ENCODE peak calls at places on chromosomes 12 and 14, in ten cellular contexts. X, N, K, D, Y, T, C, J, P and V are unnamed samples.
A peak's percentile ranks its signal among the peaks of the same experiment; 100 is the strongest.

GRCh38 chr12:121005346-121005815 is 10.9 kb downstream of the C12orf43 start:
- DNase-seq in X (no peak), N (no peak), K (peak; percentile 77), D (peak; percentile 46), Y (peak; percentile 66), T (peak; percentile 59), C (no peak), J (peak; percentile 28), P (peak; percentile 39), V (no peak)

GRCh38 chr12:116346222-116346621 is 68.7 kb upstream of the MED13L start:
- DNase-seq in X (peak; percentile 33), N (no peak), K (no peak), D (no peak), Y (no peak), T (no peak), C (no peak), J (no peak), P (no peak), V (no peak)

GRCh38 chr14:58663494-58664111 is 25.8 kb downstream of the DACT1 start:
- DNase-seq in X (no peak), N (no peak), K (no peak), D (no peak), Y (peak; percentile 56), T (no peak), C (no peak), J (no peak), P (peak; percentile 91), V (no peak)

GRCh38 chr12:27246774-27247173 is 2.7 kb downstream of the STK38L start:
- DNase-seq in X (no peak), N (no peak), K (peak; percentile 16), D (no peak), Y (no peak), T (no peak), C (no peak), J (no peak), P (no peak), V (no peak)

GRCh38 chr14:100534528-100535286 is 52.5 kb downstream of the BEGAIN start:
- DNase-seq in X (peak; percentile 16), N (no peak), K (peak; percentile 11), D (no peak), Y (no peak), T (peak; percentile 14), C (no peak), J (peak; percentile 3), P (no peak), V (no peak)

GRCh38 chr14:33738481-33738880 is 212.4 kb downstream of the EGLN3 start:
- DNase-seq in X (no peak), N (no peak), K (no peak), D (no peak), Y (no peak), T (no peak), C (no peak), J (no peak), P (no peak), V (no peak)

GRCh38 chr12:42473130-42473529 is 116.4 kb downstream of the PRICKLE1 start:
- DNase-seq in X (no peak), N (no peak), K (no peak), D (no peak), Y (no peak), T (no peak), C (no peak), J (no peak), P (peak; percentile 81), V (no peak)

GRCh38 chr14:97382616-97383226 is 585.5 kb downstream of the VRK1 start:
- DNase-seq in X (no peak), N (no peak), K (no peak), D (no peak), Y (no peak), T (no peak), C (no peak), J (no peak), P (no peak), V (no peak)

GRCh38 chr14:103123634-103124500 is 606 bp downstream of the TNFAIP2 start:
- DNase-seq in X (peak; percentile 75), N (peak; percentile 76), K (peak; percentile 66), D (no peak), Y (no peak), T (no peak), C (no peak), J (no peak), P (peak; percentile 48), V (peak; percentile 81)

GRCh38 chr12:46814143-46814542 is 11.7 kb downstream of the SLC38A4 start:
- DNase-seq in X (no peak), N (no peak), K (no peak), D (no peak), Y (no peak), T (no peak), C (no peak), J (no peak), P (no peak), V (no peak)

GRCh38 chr14:35515916-35516315 is 18.0 kb upstream of the INSM2 start:
- DNase-seq in X (no peak), N (no peak), K (no peak), D (no peak), Y (no peak), T (no peak), C (no peak), J (no peak), P (no peak), V (no peak)

GRCh38 chr12:19959353-19959752 is 409.0 kb upstream of the PDE3A start:
- DNase-seq in X (no peak), N (no peak), K (no peak), D (no peak), Y (no peak), T (no peak), C (no peak), J (no peak), P (peak; percentile 20), V (no peak)

GRCh38 chr14:100155881-100156645 is 3.4 kb downstream of the DEGS2 start:
- DNase-seq in X (no peak), N (no peak), K (no peak), D (no peak), Y (no peak), T (no peak), C (peak; percentile 84), J (no peak), P (no peak), V (no peak)

GRCh38 chr14:54652188-54652889 is 85.4 kb downstream of the SAMD4A start:
- DNase-seq in X (peak; percentile 89), N (peak; percentile 90), K (peak; percentile 78), D (no peak), Y (peak; percentile 85), T (no peak), C (peak; percentile 76), J (no peak), P (peak; percentile 100), V (peak; percentile 87)

GRCh38 chr14:74326369-74327152 is 21.7 kb upstream of the VRTN start:
- DNase-seq in X (no peak), N (no peak), K (peak; percentile 93), D (no peak), Y (peak; percentile 54), T (no peak), C (no peak), J (no peak), P (no peak), V (no peak)

GRCh38 chr14:75982724-75983358 is 1.0 kb upstream of the TGFB3 start:
- DNase-seq in X (peak; percentile 75), N (peak; percentile 85), K (no peak), D (no peak), Y (peak; percentile 48), T (peak; percentile 69), C (no peak), J (no peak), P (peak; percentile 78), V (peak; percentile 88)

GRCh38 chr12:62698701-62699101 is 232.1 kb downstream of the MON2 start:
- DNase-seq in X (no peak), N (no peak), K (no peak), D (no peak), Y (no peak), T (no peak), C (no peak), J (no peak), P (peak; percentile 72), V (no peak)

GRCh38 chr12:2739832-2740641 is 54.7 kb upstream of the FKBP4 start:
- DNase-seq in X (no peak), N (no peak), K (peak; percentile 28), D (no peak), Y (no peak), T (no peak), C (peak; percentile 10), J (no peak), P (peak; percentile 54), V (no peak)

GRCh38 chr12:108805136-108805535 is 52.2 kb downstream of the SSH1 start:
- DNase-seq in X (no peak), N (no peak), K (no peak), D (no peak), Y (no peak), T (no peak), C (no peak), J (no peak), P (peak; percentile 60), V (no peak)

GRCh38 chr14:99883866-99884650 is 90.8 kb downstream of the EML1 start:
- DNase-seq in X (no peak), N (no peak), K (peak; percentile 62), D (no peak), Y (no peak), T (no peak), C (no peak), J (no peak), P (no peak), V (no peak)

GRCh38 chr12:55142896-55143870 is 17.0 kb downstream of the OR9K2 start:
- DNase-seq in X (peak; percentile 18), N (no peak), K (peak; percentile 71), D (peak; percentile 33), Y (peak; percentile 51), T (peak; percentile 21), C (peak; percentile 32), J (peak; percentile 22), P (peak; percentile 31), V (no peak)